ENCODE peak calls at places on chromosomes 11 and 22, in ten cellular contexts. B is GM23338, I is SK-N-SH, U is HCT116, G is stomach, R is spleen, E is HL-60, Z is transverse colon, N is prostate gland, O is K562. M is an unnamed sample. For H3K27me3, the result is how much of the 10 kb centered on the place peaks cover.

GRCh38 chr11:125062931-125063428 is at the start of gene SLC37A2:
- DNase-seq in B (peak), I (peak), U (no peak), G (peak), R (peak), E (peak), Z (peak), N (peak), O (no peak), M (peak)

GRCh38 chr11:102197759-102198158 is 87.5 kb downstream of the YAP1 start:
- DNase-seq in B (peak), I (no peak), U (no peak), G (no peak), R (no peak), E (no peak), Z (no peak), N (no peak), O (no peak), M (no peak)

GRCh38 chr11:13316528-13316961 is 39.0 kb downstream of the BMAL1 start:
- DNase-seq in B (no peak), I (no peak), U (no peak), G (no peak), R (no peak), E (no peak), Z (no peak), N (no peak), O (no peak), M (no peak)

GRCh38 chr22:50520826-50521453 is 4.5 kb downstream of the SCO2 start:
- DNase-seq in B (no peak), I (no peak), U (no peak), G (no peak), R (no peak), E (no peak), Z (no peak), N (no peak), O (no peak), M (no peak)

GRCh38 chr22:43376765-43377485 is 33.8 kb upstream of the SCUBE1 start:
- DNase-seq in B (no peak), I (no peak), U (no peak), G (peak), R (no peak), E (no peak), Z (peak), N (no peak), O (no peak), M (no peak)

GRCh38 chr22:36194971-36195370 is 6.6 kb downstream of the APOL4 start:
- DNase-seq in B (peak), I (peak), U (peak), G (peak), R (peak), E (peak), Z (peak), N (peak), O (peak), M (peak)

GRCh38 chr11:64396079-64396591 is 37.2 kb downstream of the RPS6KA4 start:
- DNase-seq in B (peak), I (no peak), U (no peak), G (no peak), R (no peak), E (peak), Z (no peak), N (no peak), O (no peak), M (no peak)

GRCh38 chr11:21604564-21604963 is 588.3 kb upstream of the ANO5 start:
- DNase-seq in B (no peak), I (no peak), U (no peak), G (no peak), R (no peak), E (no peak), Z (no peak), N (no peak), O (no peak), M (no peak)

GRCh38 chr11:67071420-67072284 is 15.0 kb downstream of the RHOD start:
- DNase-seq in B (peak), I (peak), U (no peak), G (peak), R (peak), E (peak), Z (peak), N (peak), O (peak), M (peak)

GRCh38 chr11:70251583-70252285 is 18.8 kb upstream of the PPFIA1 start:
- DNase-seq in B (peak), I (no peak), U (no peak), G (no peak), R (no peak), E (no peak), Z (no peak), N (no peak), O (no peak), M (no peak)
- TF ChIP-seq POLR2AphosphoS5 in B (no peak), I (no peak), U (no peak), G (no peak), R (no peak), E (no peak), Z (no peak), N (no peak), O (no peak), M (no peak)

GRCh38 chr11:120389693-120390584 is 53.7 kb downstream of the ARHGEF12 start:
- DNase-seq in B (no peak), I (no peak), U (no peak), G (no peak), R (no peak), E (no peak), Z (no peak), N (no peak), O (no peak), M (no peak)
- H3K27me3 ChIP-seq in B (under half), I (under half), U (under half), G (under half), R (under half), E (under half), Z (under half), N (under half), O (under half), M (under half)

DNA sequence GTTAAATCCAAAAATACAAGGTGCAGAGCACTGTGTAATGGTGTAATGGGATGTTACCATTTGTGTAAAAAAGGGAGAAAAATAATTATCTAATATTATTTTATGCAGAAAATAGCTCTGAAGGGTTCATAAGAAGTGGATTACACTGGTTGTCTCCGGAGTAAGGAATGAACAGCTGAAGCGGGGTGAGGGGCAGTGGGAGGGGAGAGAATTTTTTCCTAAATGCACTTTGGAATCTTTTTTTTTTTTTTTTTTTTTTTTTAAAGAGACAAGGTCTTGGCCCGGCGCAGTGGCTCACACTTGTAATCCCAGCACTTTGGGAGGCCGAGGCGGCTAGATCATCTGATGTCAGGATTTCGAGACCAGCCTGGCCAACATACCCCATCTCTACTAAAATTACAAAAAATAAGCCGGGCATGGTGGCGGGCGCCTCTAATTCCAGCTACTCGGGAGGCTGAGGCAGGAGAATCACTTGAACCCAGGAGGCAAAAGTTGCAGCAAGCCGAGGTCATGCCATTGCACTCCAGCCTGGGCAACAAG is 6.8 kb upstream of the POLR3H start:
- DNase-seq in B (no peak), I (no peak), U (no peak), G (no peak), R (no peak), E (no peak), Z (no peak), N (no peak), O (no peak), M (no peak)
- TF ChIP-seq POLR2AphosphoS5 in B (no peak), I (no peak), U (no peak), G (no peak), R (no peak), E (no peak), Z (no peak), N (no peak), O (no peak), M (no peak)

GRCh38 chr22:22360014-22360413 is 115.4 kb downstream of the VPREB1 start:
- DNase-seq in B (no peak), I (no peak), U (no peak), G (no peak), R (no peak), E (no peak), Z (no peak), N (no peak), O (no peak), M (no peak)
- H3K27me3 ChIP-seq in B (half or more), I (under half), U (under half), G (half or more), R (under half), E (under half), Z (under half), N (under half), O (under half), M (under half)

GRCh38 chr22:23970816-23971482 is 3.3 kb downstream of the DDT start:
- DNase-seq in B (no peak), I (no peak), U (no peak), G (no peak), R (no peak), E (no peak), Z (no peak), N (no peak), O (peak), M (peak)
- TF ChIP-seq POLR2AphosphoS5 in B (no peak), I (no peak), U (peak), G (no peak), R (peak), E (peak), Z (no peak), N (no peak), O (no peak), M (no peak)

GRCh38 chr11:2447951-2448650 is 3.3 kb downstream of the KCNQ1 start:
- DNase-seq in B (no peak), I (peak), U (no peak), G (no peak), R (peak), E (no peak), Z (no peak), N (no peak), O (no peak), M (no peak)
- H3K27me3 ChIP-seq in B (half or more), I (under half), U (under half), G (half or more), R (half or more), E (under half), Z (under half), N (under half), O (half or more), M (half or more)

DNA sequence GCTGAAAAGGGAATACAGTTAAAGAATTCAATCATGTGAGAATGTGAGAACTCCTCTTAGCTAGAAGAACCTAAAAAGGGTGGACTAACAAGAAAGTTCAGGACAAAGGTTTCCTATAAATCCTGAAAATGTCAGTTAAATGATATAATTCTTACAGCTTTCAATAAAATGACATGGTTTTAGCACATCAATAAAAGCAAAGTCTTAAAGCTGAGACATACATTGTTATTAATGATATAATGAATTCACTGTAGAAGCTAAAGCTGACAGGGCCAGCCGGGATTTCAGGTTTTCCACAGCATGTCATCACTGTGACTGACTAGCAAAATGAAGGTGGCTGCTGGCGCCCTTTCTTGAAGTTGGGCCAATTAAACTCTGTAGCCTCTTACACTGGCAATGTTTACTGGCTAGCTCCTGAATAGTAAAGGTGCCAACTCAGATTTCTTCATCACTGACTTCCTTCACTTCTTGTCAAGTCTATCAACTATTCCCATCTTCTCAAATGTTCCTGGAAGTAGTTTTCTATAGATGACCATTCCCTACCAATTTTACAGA is 244.3 kb downstream of the TTC28 start:
- DNase-seq in B (peak), I (no peak), U (no peak), G (peak), R (no peak), E (no peak), Z (peak), N (peak), O (no peak), M (no peak)
- TF ChIP-seq POLR2AphosphoS5 in B (no peak), I (no peak), U (no peak), G (peak), R (no peak), E (no peak), Z (no peak), N (peak), O (no peak), M (no peak)

DNA sequence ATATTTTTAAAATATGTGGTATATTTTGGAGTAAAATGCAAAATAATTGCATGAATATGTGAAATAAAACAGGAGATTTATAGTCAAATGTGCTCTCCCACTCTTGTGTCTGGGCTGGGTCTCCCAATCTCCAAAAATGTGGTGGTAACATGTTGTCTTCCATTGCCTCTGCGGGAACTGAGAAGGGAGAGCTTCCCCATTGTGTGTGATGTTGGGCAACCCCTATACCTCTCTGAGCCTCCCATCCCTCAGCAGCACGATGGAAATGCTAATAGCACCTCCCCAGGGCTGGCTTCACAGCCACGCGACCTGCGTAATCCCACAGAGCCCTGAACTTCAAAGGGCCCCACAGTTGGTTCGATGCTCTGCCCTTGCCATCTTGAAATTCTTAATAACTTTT is 72.0 kb downstream of the TP53I11 start:
- DNase-seq in B (peak), I (no peak), U (no peak), G (no peak), R (no peak), E (no peak), Z (no peak), N (no peak), O (no peak), M (no peak)
- H3K27me3 ChIP-seq in B (under half), I (under half), U (under half), G (under half), R (under half), E (under half), Z (under half), N (under half), O (half or more), M (under half)

GRCh38 chr11:96014234-96014633 is 90.3 kb upstream of the MTMR2 start:
- DNase-seq in B (no peak), I (no peak), U (peak), G (no peak), R (no peak), E (peak), Z (no peak), N (no peak), O (no peak), M (no peak)

GRCh38 chr11:96010683-96011082 is 86.8 kb upstream of the MTMR2 start:
- DNase-seq in B (no peak), I (no peak), U (no peak), G (no peak), R (no peak), E (no peak), Z (no peak), N (no peak), O (no peak), M (no peak)

GRCh38 chr11:96015911-96016565 is 92.1 kb upstream of the MTMR2 start:
- DNase-seq in B (peak), I (peak), U (no peak), G (no peak), R (no peak), E (no peak), Z (no peak), N (no peak), O (peak), M (no peak)

GRCh38 chr11:96013459-96014213 is 89.7 kb upstream of the MTMR2 start:
- DNase-seq in B (no peak), I (no peak), U (no peak), G (no peak), R (peak), E (no peak), Z (no peak), N (no peak), O (no peak), M (peak)

GRCh38 chr11:96012086-96012824 is 88.3 kb upstream of the MTMR2 start:
- DNase-seq in B (peak), I (peak), U (peak), G (no peak), R (peak), E (no peak), Z (peak), N (peak), O (peak), M (peak)
- TF ChIP-seq POLR2AphosphoS5 in B (no peak), I (peak), U (no peak), G (peak), R (no peak), E (no peak), Z (no peak), N (peak), O (no peak), M (peak)

GRCh38 chr11:119345685-119346084 is 820 bp downstream of the MFRP start:
- DNase-seq in B (no peak), I (no peak), U (no peak), G (no peak), R (peak), E (no peak), Z (no peak), N (no peak), O (no peak), M (no peak)
- H3K27me3 ChIP-seq in B (under half), I (under half), U (under half), G (under half), R (half or more), E (under half), Z (under half), N (under half), O (under half), M (under half)